ENCODE peak calls at places on chromosome 7, in six cellular contexts. R is activated CD4-positive, alpha-beta T cell treated with anti-CD3 and anti-CD28 coated beads, Interleukin-2, amount 50 U/mL, for 48 hours; K is left cardiac atrium; E is cortex of kidney; O is naive thymus-derived CD8-positive, alpha-beta T cell; U is stimulated activated CD4-positive, alpha-beta T cell treated with anti-CD3 and anti-CD28 coated beads, Interleukin-4, amount 100 ng/mL, for 1 hour. D is an unnamed sample.

GRCh38 chr7:21448974-21449373 is 21.1 kb downstream of the SP4 start:
- DNase-seq in K (no peak), U (no peak), R (no peak), E (no peak), O (no peak), D (no peak)

GRCh38 chr7:119935418-119936025 is 337.5 kb upstream of the KCND2 start:
- DNase-seq in R (no peak), E (no peak), O (no peak), K (no peak), U (no peak), D (no peak)

GRCh38 chr7:130392456-130392860 is 12.2 kb downstream of the CPA1 start:
- DNase-seq in R (no peak), E (no peak), K (no peak), U (no peak), O (no peak), D (no peak)

GRCh38 chr7:141210862-141211261 is 137.0 kb downstream of the TMEM178B start:
- DNase-seq in E (no peak), K (no peak), U (no peak), R (no peak), O (no peak), D (no peak)

GRCh38 chr7:40836218-40836617 is 701.4 kb downstream of the SUGCT start:
- DNase-seq in R (no peak), K (no peak), U (no peak), E (no peak), O (no peak), D (no peak)

GRCh38 chr7:103751476-103751875 is 238.0 kb downstream of the RELN start:
- DNase-seq in R (no peak), O (no peak), E (no peak), K (no peak), U (no peak), D (no peak)

GRCh38 chr7:69735582-69735981 is 137.3 kb downstream of the AUTS2 start:
- DNase-seq in U (no peak), E (no peak), O (no peak), R (no peak), K (no peak), D (no peak)

GRCh38 chr7:145698526-145699262 is 417.9 kb upstream of the CNTNAP2 start:
- DNase-seq in O (no peak), K (no peak), E (no peak), R (no peak), U (no peak), D (no peak)

GRCh38 chr7:47087866-47088265 is 494.0 kb downstream of the TNS3 start:
- DNase-seq in R (no peak), U (no peak), O (no peak), K (no peak), E (no peak), D (no peak)

GRCh38 chr7:116230191-116231005 is 20.1 kb downstream of the TES start:
- DNase-seq in U (no peak), K (no peak), O (no peak), R (no peak), E (no peak), D (no peak)

GRCh38 chr7:134850048-134850447 is 70.6 kb downstream of the CALD1 start:
- DNase-seq in E (no peak), K (no peak), U (no peak), O (no peak), R (no peak), D (no peak)

GRCh38 chr7:3592438-3593134 is 291.5 kb downstream of the SDK1 start:
- DNase-seq in E (no peak), K (no peak), O (no peak), U (no peak), R (no peak), D (no peak)

GRCh38 chr7:74429153-74429747 is 24.5 kb upstream of the GTF2IRD1 start:
- DNase-seq in E (no peak), R (no peak), O (no peak), U (no peak), K (no peak), D (no peak)

GRCh38 chr7:120743128-120743527 is 114.8 kb downstream of the TSPAN12 start:
- DNase-seq in K (no peak), O (no peak), U (no peak), E (no peak), R (no peak), D (no peak)

GRCh38 chr7:157150825-157151412 is 12.2 kb downstream of the UBE3C start:
- DNase-seq in E (no peak), K (peak), R (no peak), U (no peak), O (no peak), D (peak)

GRCh38 chr7:133230591-133231194 is 22.2 kb upstream of the EXOC4 start:
- DNase-seq in O (peak), K (peak), E (no peak), R (peak), U (peak), D (no peak)

GRCh38 chr7:44757739-44758138 is 9.1 kb downstream of the ZMIZ2 start:
- DNase-seq in U (no peak), E (no peak), O (no peak), R (no peak), K (no peak), D (no peak)

GRCh38 chr7:12056381-12056780 is 154.7 kb upstream of the TMEM106B start:
- DNase-seq in O (no peak), R (no peak), K (no peak), U (no peak), E (no peak), D (no peak)

GRCh38 chr7:36032362-36032818 is 120.7 kb upstream of the EEPD1 start:
- DNase-seq in U (no peak), R (no peak), O (no peak), K (no peak), E (no peak), D (peak)

GRCh38 chr7:157523371-157523765 is 186.6 kb downstream of the DNAJB6 start:
- DNase-seq in R (no peak), U (no peak), O (no peak), E (no peak), K (no peak), D (no peak)

D was measured in hypothalamus.